ENCODE peak calls at places on chromosomes 2 and 18, in five cellular contexts. One of them, this sample, is unnamed.

GRCh38 chr2:234422895-234423505 is 73.9 kb downstream of the ARL4C start:
- DNase-seq in NCI-H774: no peak
- DNase-seq in adrenal gland: no peak
- DNase-seq in head of caudate nucleus: no peak
- DNase-seq in H54: no peak
- DNase-seq in this sample: no peak

GRCh38 chr2:206958236-206958635 is 18.9 kb downstream of the CPO start:
- DNase-seq in NCI-H774: no peak
- DNase-seq in adrenal gland: no peak
- DNase-seq in head of caudate nucleus: no peak
- DNase-seq in H54: no peak
- DNase-seq in this sample: no peak

GRCh38 chr2:122993592-122993991 is 1031.5 kb upstream of the CNTNAP5 start:
- DNase-seq in NCI-H774: no peak
- DNase-seq in adrenal gland: no peak
- DNase-seq in head of caudate nucleus: no peak
- DNase-seq in H54: no peak
- DNase-seq in this sample: no peak

GRCh38 chr18:9925369-9925768 is 11.6 kb downstream of the VAPA start:
- DNase-seq in NCI-H774: no peak
- DNase-seq in adrenal gland: no peak
- DNase-seq in head of caudate nucleus: no peak
- DNase-seq in H54: no peak
- DNase-seq in this sample: no peak

GRCh38 chr2:233349005-233349998 is 5.0 kb upstream of the DGKD start:
- DNase-seq in NCI-H774: no peak
- DNase-seq in adrenal gland: peak
- DNase-seq in head of caudate nucleus: peak
- DNase-seq in H54: no peak
- DNase-seq in this sample: peak

GRCh38 chr18:8224576-8224975 is 384.7 kb upstream of the RAB12 start:
- DNase-seq in NCI-H774: no peak
- DNase-seq in adrenal gland: no peak
- DNase-seq in head of caudate nucleus: no peak
- DNase-seq in H54: no peak
- DNase-seq in this sample: no peak

GRCh38 chr2:84257871-84258270 is 201.2 kb downstream of the SUCLG1 start:
- DNase-seq in NCI-H774: peak
- DNase-seq in adrenal gland: no peak
- DNase-seq in head of caudate nucleus: no peak
- DNase-seq in H54: no peak
- DNase-seq in this sample: peak

GRCh38 chr2:11807156-11808015 is 61.0 kb downstream of the LPIN1 start:
- DNase-seq in NCI-H774: no peak
- DNase-seq in adrenal gland: peak
- DNase-seq in head of caudate nucleus: no peak
- DNase-seq in H54: no peak
- DNase-seq in this sample: no peak

GRCh38 chr2:66509326-66509811 is 74.4 kb downstream of the MEIS1 start:
- DNase-seq in NCI-H774: no peak
- DNase-seq in adrenal gland: no peak
- DNase-seq in head of caudate nucleus: no peak
- DNase-seq in H54: no peak
- DNase-seq in this sample: no peak

GRCh38 chr2:208820289-208820688 is 413.7 kb downstream of the PTH2R start:
- DNase-seq in NCI-H774: peak
- DNase-seq in adrenal gland: no peak
- DNase-seq in head of caudate nucleus: no peak
- DNase-seq in H54: no peak
- DNase-seq in this sample: peak

GRCh38 chr18:48713302-48713701 is 174.5 kb downstream of the CTIF start:
- DNase-seq in NCI-H774: no peak
- DNase-seq in adrenal gland: peak
- DNase-seq in head of caudate nucleus: no peak
- DNase-seq in H54: no peak
- DNase-seq in this sample: no peak

GRCh38 chr18:6960656-6961055 is 156.9 kb downstream of the LAMA1 start:
- DNase-seq in NCI-H774: no peak
- DNase-seq in adrenal gland: no peak
- DNase-seq in head of caudate nucleus: no peak
- DNase-seq in H54: peak
- DNase-seq in this sample: no peak

GRCh38 chr2:229445501-229446294 is 174.6 kb upstream of the PID1 start:
- DNase-seq in NCI-H774: no peak
- DNase-seq in adrenal gland: peak
- DNase-seq in head of caudate nucleus: no peak
- DNase-seq in H54: no peak
- DNase-seq in this sample: peak

GRCh38 chr2:20186855-20187187 is 38.1 kb downstream of the SDC1 start:
- DNase-seq in NCI-H774: no peak
- DNase-seq in adrenal gland: no peak
- DNase-seq in head of caudate nucleus: no peak
- DNase-seq in H54: no peak
- DNase-seq in this sample: no peak

GRCh38 chr2:213065583-213066444 is 85.6 kb downstream of the IKZF2 start:
- DNase-seq in NCI-H774: peak
- DNase-seq in adrenal gland: peak
- DNase-seq in head of caudate nucleus: no peak
- DNase-seq in H54: no peak
- DNase-seq in this sample: no peak

GRCh38 chr18:74062037-74062436 is 85.6 kb downstream of the FBXO15 start:
- DNase-seq in NCI-H774: no peak
- DNase-seq in adrenal gland: no peak
- DNase-seq in head of caudate nucleus: no peak
- DNase-seq in H54: no peak
- DNase-seq in this sample: no peak

GRCh38 chr18:10195529-10195928 is 258.9 kb upstream of the APCDD1 start:
- DNase-seq in NCI-H774: no peak
- DNase-seq in adrenal gland: no peak
- DNase-seq in head of caudate nucleus: no peak
- DNase-seq in H54: no peak
- DNase-seq in this sample: no peak

GRCh38 chr2:73561422-73561821 is 80.8 kb downstream of the NAT8 start:
- DNase-seq in NCI-H774: no peak
- DNase-seq in adrenal gland: no peak
- DNase-seq in head of caudate nucleus: no peak
- DNase-seq in H54: no peak
- DNase-seq in this sample: no peak

This sample was measured in midbrain.